ENCODE peak calls at places on chromosomes 2 and 18, in six cellular contexts. R is WTC11, S is neuronal stem cell, Y is heart left ventricle, G is LHCN-M2, E is hypothalamus. Z is an unnamed sample.

GRCh38 chr2:105746177-105747080 is 1.7 kb downstream of the NCK2 start:
- DNase-seq in R (peak), S (no peak), Y (no peak), G (no peak), E (no peak), Z (no peak)

GRCh38 chr2:222305510-222306392 is 7.0 kb upstream of the PAX3 start:
- DNase-seq in R (no peak), S (no peak), Y (peak), G (no peak), E (no peak), Z (no peak)

GRCh38 chr18:36157441-36157840 is 27.7 kb downstream of the ELP2 start:
- DNase-seq in R (no peak), S (no peak), Y (no peak), G (no peak), E (no peak), Z (no peak)

GRCh38 chr2:76584474-76584873 is 873.8 kb upstream of the GCFC2 start:
- DNase-seq in R (no peak), S (no peak), Y (no peak), G (no peak), E (no peak), Z (no peak)

GRCh38 chr2:29009270-29009669 is 28.2 kb downstream of the TOGARAM2 start:
- DNase-seq in R (no peak), S (no peak), Y (no peak), G (no peak), E (no peak), Z (no peak)

GRCh38 chr2:224194161-224194560 is 155.1 kb upstream of the SERPINE2 start:
- DNase-seq in R (no peak), S (no peak), Y (no peak), G (no peak), E (no peak), Z (no peak)

GRCh38 chr2:205743982-205744644 is 61.8 kb downstream of the NRP2 start:
- DNase-seq in R (no peak), S (no peak), Y (no peak), G (no peak), E (no peak), Z (no peak)

GRCh38 chr2:138267161-138267901 is 234.2 kb upstream of the SPOPL start:
- DNase-seq in R (no peak), S (no peak), Y (no peak), G (peak), E (no peak), Z (no peak)

GRCh38 chr2:201136889-201137321 is 20.9 kb downstream of the CFLAR start:
- DNase-seq in R (no peak), S (no peak), Y (no peak), G (no peak), E (no peak), Z (no peak)

GRCh38 chr2:215657844-215658243 is 222.0 kb upstream of the FN1 start:
- DNase-seq in R (no peak), S (no peak), Y (no peak), G (peak), E (no peak), Z (no peak)

GRCh38 chr2:81598437-81598836 is 1293.9 kb upstream of the LRRTM1 start:
- DNase-seq in R (no peak), S (no peak), Y (no peak), G (no peak), E (no peak), Z (no peak)

GRCh38 chr2:172101707-172102158 is 967 bp downstream of the DLX2 start:
- DNase-seq in R (no peak), S (no peak), Y (no peak), G (no peak), E (no peak), Z (no peak)

GRCh38 chr2:182650704-182651103 is 65.4 kb upstream of the DNAJC10 start:
- DNase-seq in R (no peak), S (peak), Y (no peak), G (peak), E (no peak), Z (no peak)

GRCh38 chr18:73235921-73236320 is 368.1 kb upstream of the NETO1 start:
- DNase-seq in R (no peak), S (no peak), Y (no peak), G (no peak), E (no peak), Z (no peak)

GRCh38 chr2:152647417-152648010 is 69.7 kb downstream of the PRPF40A start:
- DNase-seq in R (no peak), S (no peak), Y (peak), G (peak), E (no peak), Z (no peak)

GRCh38 chr2:45045706-45046105 is 36.5 kb upstream of the SIX2 start:
- DNase-seq in R (no peak), S (no peak), Y (no peak), G (peak), E (no peak), Z (no peak)

GRCh38 chr2:74515271-74516069 is 1.2 kb downstream of the TLX2 start:
- DNase-seq in R (peak), S (no peak), Y (no peak), G (no peak), E (no peak), Z (no peak)

GRCh38 chr2:9140570-9141378 is 65.8 kb upstream of the ASAP2 start:
- DNase-seq in R (no peak), S (no peak), Y (no peak), G (no peak), E (no peak), Z (no peak)

GRCh38 chr2:133760366-133760765 is 192.1 kb upstream of the NCKAP5 start:
- DNase-seq in R (no peak), S (no peak), Y (no peak), G (no peak), E (no peak), Z (no peak)

GRCh38 chr2:235382091-235383000 is 111.5 kb upstream of the AGAP1 start:
- DNase-seq in R (no peak), S (no peak), Y (no peak), G (no peak), E (no peak), Z (no peak)

GRCh38 chr2:54360055-54360792 is 95.9 kb upstream of the SPTBN1 start:
- DNase-seq in R (no peak), S (no peak), Y (no peak), G (peak), E (no peak), Z (no peak)

GRCh38 chr2:23545391-23545790 is 160.4 kb downstream of the KLHL29 start:
- DNase-seq in R (no peak), S (no peak), Y (peak), G (peak), E (no peak), Z (no peak)

GRCh38 chr2:181857471-181857870 is 34.1 kb upstream of the ITPRID2 start:
- DNase-seq in R (no peak), S (no peak), Y (no peak), G (no peak), E (no peak), Z (no peak)

GRCh38 chr2:62265116-62265515 is 69.2 kb downstream of the B3GNT2 start:
- DNase-seq in R (no peak), S (no peak), Y (no peak), G (peak), E (no peak), Z (no peak)

GRCh38 chr18:77061946-77062517 is 70.6 kb downstream of the MBP start:
- DNase-seq in R (no peak), S (no peak), Y (no peak), G (no peak), E (no peak), Z (no peak)

GRCh38 chr2:173407176-173407575 is 52.5 kb downstream of the CDCA7 start:
- DNase-seq in R (no peak), S (no peak), Y (no peak), G (no peak), E (no peak), Z (no peak)